ENCODE peak calls at places on chromosome 13, in nine cellular contexts. V, S, A, C, X, L, U, R and E are unnamed samples.
A peak's percentile ranks its signal among the peaks of the same experiment; 100 is the strongest.

GRCh38 chr13:99307648-99308339 is 595 bp upstream of the GPR183 start:
- DNase-seq in V (no peak), S (peak; percentile 83), A (no peak), C (no peak), X (no peak), L (peak; percentile 71), U (no peak), R (peak; percentile 50), E (no peak)

GRCh38 chr13:57946361-57946760 is 314.8 kb downstream of the PCDH17 start:
- DNase-seq in V (no peak), S (no peak), A (no peak), C (no peak), X (no peak), L (no peak), U (no peak), R (no peak), E (no peak)

GRCh38 chr13:42883771-42884170 is 102.4 kb downstream of the FAM216B start:
- DNase-seq in V (no peak), S (peak; percentile 42), A (no peak), C (no peak), X (no peak), L (peak; percentile 56), U (peak; percentile 51), R (no peak), E (no peak)

GRCh38 chr13:51829236-51829899 is 15.6 kb downstream of the TMEM272 start:
- DNase-seq in V (no peak), S (no peak), A (no peak), C (no peak), X (no peak), L (no peak), U (no peak), R (no peak), E (no peak)

GRCh38 chr13:44364019-44364418 is 9.6 kb upstream of the SERP2 start:
- DNase-seq in V (no peak), S (no peak), A (no peak), C (no peak), X (peak; percentile 42), L (no peak), U (no peak), R (no peak), E (no peak)

GRCh38 chr13:62387642-62388041 is 972.0 kb upstream of the PCDH20 start:
- DNase-seq in V (no peak), S (no peak), A (no peak), C (no peak), X (no peak), L (no peak), U (no peak), R (no peak), E (no peak)

GRCh38 chr13:79782541-79783216 is 301.7 kb downstream of the NDFIP2 start:
- DNase-seq in V (no peak), S (no peak), A (peak; percentile 42), C (peak; percentile 70), X (peak; percentile 70), L (peak; percentile 92), U (peak; percentile 27), R (no peak), E (no peak)

GRCh38 chr13:19089315-19089714 is 92.3 kb downstream of the TUBA3C start:
- DNase-seq in V (no peak), S (no peak), A (no peak), C (no peak), X (no peak), L (no peak), U (no peak), R (no peak), E (no peak)

GRCh38 chr13:73991884-73992283 is 142.3 kb downstream of the KLF12 start:
- DNase-seq in V (no peak), S (no peak), A (no peak), C (no peak), X (no peak), L (no peak), U (no peak), R (no peak), E (no peak)

GRCh38 chr13:98482476-98483444 is 94.1 kb downstream of the STK24 start:
- DNase-seq in V (no peak), S (no peak), A (no peak), C (peak; percentile 75), X (peak; percentile 74), L (peak; percentile 79), U (peak; percentile 89), R (peak; percentile 17), E (no peak)

GRCh38 chr13:46604226-46604968 is 51.4 kb downstream of the LRCH1 start:
- DNase-seq in V (no peak), S (no peak), A (no peak), C (no peak), X (no peak), L (no peak), U (no peak), R (no peak), E (no peak)

GRCh38 chr13:46600943-46601311 is 48.0 kb downstream of the LRCH1 start:
- DNase-seq in V (no peak), S (no peak), A (no peak), C (no peak), X (no peak), L (no peak), U (no peak), R (no peak), E (no peak)

GRCh38 chr13:46602531-46602930 is 49.6 kb downstream of the LRCH1 start:
- DNase-seq in V (no peak), S (no peak), A (no peak), C (no peak), X (no peak), L (no peak), U (no peak), R (no peak), E (no peak)

GRCh38 chr13:46605089-46605488 is 52.1 kb downstream of the LRCH1 start:
- DNase-seq in V (no peak), S (no peak), A (no peak), C (no peak), X (peak; percentile 46), L (no peak), U (no peak), R (no peak), E (no peak)

GRCh38 chr13:46603165-46603603 is 50.2 kb downstream of the LRCH1 start:
- DNase-seq in V (no peak), S (peak; percentile 3), A (no peak), C (no peak), X (no peak), L (no peak), U (no peak), R (no peak), E (no peak)
- TF ChIP-seq CTCF in V (no peak), S (peak; percentile 66), A (no peak), C (peak; percentile 47), X (peak; percentile 22), L (peak; percentile 72), U (peak; percentile 3), R (peak; percentile 36), E (peak; percentile 19)

GRCh38 chr13:113745059-113745458 is 14.0 kb upstream of the TMEM255B start:
- DNase-seq in V (no peak), S (no peak), A (no peak), C (no peak), X (no peak), L (no peak), U (no peak), R (no peak), E (no peak)
- TF ChIP-seq CTCF in V (no peak), S (no peak), A (no peak), C (no peak), X (no peak), L (no peak), U (no peak), R (no peak), E (no peak)

GRCh38 chr13:92573467-92574057 is 653.0 kb upstream of the GPC6 start:
- DNase-seq in V (no peak), S (no peak), A (no peak), C (no peak), X (no peak), L (peak; percentile 73), U (no peak), R (no peak), E (no peak)
- TF ChIP-seq CTCF in V (no peak), S (no peak), A (no peak), C (peak; percentile 52), X (no peak), L (peak; percentile 82), U (no peak), R (no peak), E (peak; percentile 35)

GRCh38 chr13:20305587-20305986 is 73.5 kb upstream of the GJB6 start:
- DNase-seq in V (no peak), S (no peak), A (no peak), C (no peak), X (no peak), L (no peak), U (no peak), R (no peak), E (no peak)
- TF ChIP-seq CTCF in V (no peak), S (peak; percentile 29), A (no peak), C (no peak), X (no peak), L (peak; percentile 57), U (no peak), R (no peak), E (no peak)